ENCODE peak calls at places on chromosomes 7 and 10, in seven cellular contexts. N is HL-60; P is effector memory CD4-positive, alpha-beta T cell; K is esophagus squamous epithelium; M is mesendoderm; D is brain microvascular endothelial cell; U is substantia nigra. L is an unnamed sample.

GRCh38 chr10:79049931-79050895 is 18.6 kb upstream of the ZMIZ1 start:
- DNase-seq in P (no peak), N (no peak), D (no peak), K (no peak), U (no peak), M (peak), L (no peak)

GRCh38 chr10:74227697-74228424 is 76.8 kb downstream of the ADK start:
- DNase-seq in D (peak), N (no peak), U (no peak), K (no peak), M (no peak), P (peak), L (no peak)

GRCh38 chr10:132945894-132946255 is 3.5 kb upstream of the CFAP46 start:
- DNase-seq in N (no peak), D (no peak), M (no peak), U (no peak), K (no peak), P (no peak), L (peak)

GRCh38 chr10:119416855-119417254 is 125.7 kb downstream of the RGS10 start:
- DNase-seq in N (no peak), M (peak), U (peak), P (peak), K (no peak), D (no peak), L (peak)

GRCh38 chr7:84633-85020 is 107.7 kb upstream of the FAM20C start:
- DNase-seq in U (no peak), K (no peak), M (no peak), P (no peak), N (no peak), D (no peak), L (no peak)

GRCh38 chr7:55733584-55733983 is 129.0 kb downstream of the SEPTIN14 start:
- DNase-seq in P (no peak), D (no peak), K (no peak), N (no peak), M (peak), U (no peak), L (no peak)

GRCh38 chr7:56157238-56157790 is 41.1 kb upstream of the NUPR2 start:
- DNase-seq in D (no peak), U (no peak), N (no peak), K (no peak), P (no peak), M (no peak), L (no peak)

GRCh38 chr10:20598590-20598989 is 298.5 kb downstream of the NEBL start:
- DNase-seq in U (peak), N (no peak), M (peak), P (no peak), D (peak), K (no peak), L (peak)

GRCh38 chr7:63025815-63026214 is 972.8 kb upstream of the ZNF722 start:
- DNase-seq in D (no peak), P (no peak), U (no peak), K (no peak), M (no peak), N (no peak), L (no peak)

GRCh38 chr7:36300696-36301350 is 88.8 kb upstream of the ANLN start:
- DNase-seq in K (no peak), U (no peak), M (no peak), P (no peak), N (no peak), D (no peak), L (no peak)

GRCh38 chr10:61465807-61466425 is 12.7 kb upstream of the TMEM26 start:
- DNase-seq in D (no peak), N (no peak), U (no peak), P (no peak), K (no peak), M (peak), L (peak)

GRCh38 chr10:48772059-48772458 is 87.4 kb downstream of the WDFY4 start:
- DNase-seq in K (no peak), P (no peak), D (no peak), N (no peak), U (no peak), M (no peak), L (no peak)

GRCh38 chr10:132044803-132045202 is 20.9 kb upstream of the JAKMIP3 start:
- DNase-seq in N (no peak), M (no peak), P (no peak), K (no peak), D (no peak), U (peak), L (no peak)

GRCh38 chr7:131629203-131629871 is 72.9 kb upstream of the PODXL start:
- DNase-seq in K (no peak), M (no peak), N (no peak), P (no peak), U (no peak), D (peak), L (no peak)

GRCh38 chr7:21749318-21749717 is 196.4 kb downstream of the CDCA7L start:
- DNase-seq in K (no peak), D (no peak), U (no peak), N (no peak), P (no peak), M (no peak), L (peak)

GRCh38 chr7:37330775-37331174 is 117.9 kb downstream of the ELMO1 start:
- DNase-seq in U (no peak), P (no peak), M (no peak), K (no peak), N (no peak), D (no peak), L (no peak)

GRCh38 chr7:4612939-4613841 is 68.9 kb upstream of the FOXK1 start:
- DNase-seq in N (no peak), M (peak), K (no peak), U (peak), D (peak), P (no peak), L (peak)

GRCh38 chr7:96308253-96308949 is 13.5 kb downstream of the SLC25A13 start:
- DNase-seq in P (no peak), M (peak), K (no peak), N (no peak), D (no peak), U (no peak), L (peak)

GRCh38 chr10:129784891-129785290 is 179.2 kb downstream of the EBF3 start:
- DNase-seq in P (no peak), K (no peak), M (no peak), U (no peak), D (no peak), N (peak), L (no peak)

GRCh38 chr7:19675816-19676215 is 33.0 kb downstream of the POLR1F start:
- DNase-seq in D (no peak), U (no peak), M (no peak), K (no peak), P (no peak), N (no peak), L (no peak)

GRCh38 chr7:134844200-134844599 is 64.8 kb downstream of the CALD1 start:
- DNase-seq in P (no peak), K (no peak), M (peak), D (no peak), N (no peak), U (no peak), L (no peak)

GRCh38 chr10:31912898-31913847 is 15.5 kb downstream of the ARHGAP12 start:
- DNase-seq in D (no peak), N (no peak), K (no peak), U (no peak), P (no peak), M (no peak), L (no peak)

GRCh38 chr10:110704906-110705476 is 60.9 kb downstream of the RBM20 start:
- DNase-seq in U (no peak), P (no peak), K (no peak), D (peak), M (no peak), N (no peak), L (no peak)

GRCh38 chr10:110868981-110869380 is 2.7 kb upstream of the PDCD4 start:
- DNase-seq in N (no peak), U (no peak), M (no peak), D (no peak), P (peak), K (no peak), L (no peak)

GRCh38 chr10:75593690-75594556 is 162.5 kb downstream of the LRMDA start:
- DNase-seq in U (no peak), K (no peak), M (peak), N (no peak), D (no peak), P (no peak), L (peak)

GRCh38 chr7:99784007-99784406 is at the start of gene CYP3A4:
- DNase-seq in K (no peak), N (no peak), M (no peak), U (no peak), P (no peak), D (no peak), L (no peak)

GRCh38 chr7:29877196-29877595 is 70.9 kb downstream of the WIPF3 start:
- DNase-seq in U (no peak), K (no peak), M (no peak), N (no peak), D (peak), P (no peak), L (no peak)

GRCh38 chr10:46229144-46229563 is 57.6 kb upstream of the ANTXRL start:
- DNase-seq in N (no peak), U (no peak), M (peak), P (no peak), K (no peak), D (no peak), L (peak)

GRCh38 chr7:30366606-30367005 is 82.2 kb downstream of the ZNRF2 start:
- DNase-seq in N (no peak), D (no peak), M (no peak), K (no peak), U (no peak), P (no peak), L (no peak)

GRCh38 chr10:45418859-45419672 is 45.0 kb downstream of the ALOX5 start:
- DNase-seq in D (peak), M (peak), N (peak), U (peak), P (peak), K (no peak), L (peak)

GRCh38 chr10:124142296-124142853 is 49.0 kb upstream of the CHST15 start:
- DNase-seq in U (no peak), P (no peak), K (no peak), M (no peak), D (no peak), N (no peak), L (no peak)

GRCh38 chr7:6164010-6164409 is 108.4 kb downstream of the CYTH3 start:
- DNase-seq in N (no peak), M (no peak), U (no peak), D (no peak), K (no peak), P (no peak), L (no peak)

GRCh38 chr10:103463456-103463855 is 4.8 kb upstream of the CALHM1 start:
- DNase-seq in N (no peak), D (no peak), U (no peak), K (no peak), M (no peak), P (no peak), L (no peak)

GRCh38 chr10:1063232-1063862 is 7.2 kb downstream of the WDR37 start:
- DNase-seq in P (no peak), K (no peak), M (no peak), N (no peak), U (no peak), D (no peak), L (no peak)

GRCh38 chr10:101008823-101009423 is 9.3 kb downstream of the LZTS2 start:
- DNase-seq in U (peak), N (no peak), P (no peak), K (no peak), M (no peak), D (no peak), L (no peak)

GRCh38 chr10:103691723-103692380 is 163.5 kb downstream of the SH3PXD2A start:
- DNase-seq in D (no peak), M (no peak), N (no peak), P (no peak), U (no peak), K (no peak), L (no peak)

GRCh38 chr7:111223802-111224253 is 132.9 kb downstream of the LRRN3 start:
- DNase-seq in P (no peak), M (no peak), D (no peak), K (no peak), U (no peak), N (no peak), L (no peak)

GRCh38 chr7:55148571-55148970 is 129.8 kb downstream of the EGFR start:
- DNase-seq in P (no peak), U (no peak), K (no peak), N (no peak), M (no peak), D (no peak), L (no peak)

GRCh38 chr7:120805636-120806388 is 52.1 kb downstream of the TSPAN12 start:
- DNase-seq in U (no peak), K (no peak), P (peak), D (peak), N (no peak), M (peak), L (peak)

GRCh38 chr7:141785711-141786552 is 4.1 kb upstream of the TAS2R5 start:
- DNase-seq in K (no peak), N (peak), P (no peak), U (no peak), M (peak), D (peak), L (no peak)

GRCh38 chr7:41870505-41871138 is 167.7 kb upstream of the INHBA start:
- DNase-seq in M (no peak), D (no peak), K (no peak), P (no peak), U (no peak), N (no peak), L (no peak)
- H3K27ac ChIP-seq in M (no peak), D (no peak), K (peak), P (no peak), U (no peak), N (peak), L (no peak)

GRCh38 chr7:112987171-112987570 is 99.5 kb downstream of the GPR85 start:
- DNase-seq in D (no peak), N (no peak), K (no peak), U (no peak), P (no peak), M (no peak), L (no peak)

GRCh38 chr7:112986256-112987031 is 100.2 kb downstream of the GPR85 start:
- DNase-seq in K (no peak), P (no peak), U (no peak), N (peak), D (peak), M (no peak), L (no peak)

GRCh38 chr7:112982441-112983063 is 104.1 kb downstream of the GPR85 start:
- DNase-seq in N (no peak), D (no peak), U (no peak), K (no peak), M (no peak), P (no peak), L (no peak)

GRCh38 chr7:112981966-112982365 is 104.7 kb downstream of the GPR85 start:
- DNase-seq in D (no peak), M (no peak), U (no peak), P (no peak), K (no peak), N (no peak), L (no peak)

GRCh38 chr7:112985377-112985987 is 101.1 kb downstream of the GPR85 start:
- DNase-seq in K (no peak), N (no peak), D (peak), P (no peak), M (peak), U (no peak), L (no peak)
- H3K27ac ChIP-seq in K (no peak), N (no peak), D (peak), P (no peak), M (no peak), U (no peak), L (no peak)

GRCh38 chr7:64312826-64313225 is 935 bp upstream of the ZNF736 start:
- DNase-seq in P (no peak), M (no peak), U (no peak), D (no peak), K (no peak), N (no peak), L (no peak)

GRCh38 chr7:64308019-64308275 is 5.8 kb upstream of the ZNF736 start:
- DNase-seq in M (no peak), D (no peak), P (no peak), U (no peak), K (no peak), N (no peak), L (no peak)

GRCh38 chr7:64310426-64310825 is 3.3 kb upstream of the ZNF736 start:
- DNase-seq in D (no peak), N (no peak), M (no peak), P (no peak), K (no peak), U (no peak), L (no peak)

GRCh38 chr7:64307254-64308018 is 6.3 kb upstream of the ZNF736 start:
- DNase-seq in K (peak), U (peak), P (peak), D (peak), M (peak), N (peak), L (no peak)
- H3K27ac ChIP-seq in K (peak), U (peak), P (peak), D (no peak), M (no peak), N (peak), L (no peak)

DNA sequence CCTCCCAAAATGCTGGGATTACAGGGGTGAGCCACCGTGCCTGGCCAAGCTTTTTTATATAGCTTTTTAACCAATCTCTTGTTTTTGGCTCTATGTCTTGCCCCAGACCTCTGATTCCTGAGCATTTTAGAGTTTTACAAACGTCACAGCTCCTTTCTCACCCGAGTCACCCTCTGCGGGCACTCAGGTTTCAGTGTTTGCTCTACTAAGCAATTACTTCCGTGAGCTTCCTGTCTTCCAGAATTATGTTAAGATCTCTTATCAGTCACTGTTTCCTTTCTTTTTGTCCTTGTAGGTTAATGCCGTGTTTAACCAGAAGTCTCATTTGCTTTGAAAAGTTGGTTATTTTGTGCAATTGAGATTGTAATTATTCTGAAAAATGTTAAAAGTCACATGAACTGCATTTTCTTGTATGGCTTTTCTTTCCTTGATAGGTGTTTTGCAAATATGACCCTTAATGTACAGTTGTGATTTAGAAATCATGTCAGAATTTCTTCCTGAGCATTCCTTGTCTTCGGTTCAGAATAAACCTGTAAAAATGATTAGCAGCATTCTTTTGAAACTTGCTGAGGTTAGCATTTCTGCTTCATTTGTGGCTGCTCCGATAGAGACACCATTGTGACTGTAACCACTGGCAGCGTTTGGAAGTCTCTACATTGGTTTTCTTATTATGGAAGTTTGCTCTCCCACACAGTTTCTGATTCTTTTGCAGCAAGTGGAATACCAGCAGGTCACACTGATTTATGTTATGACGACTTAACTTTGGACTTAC is 4.5 kb upstream of the HKDC1 start:
- DNase-seq in M (no peak), U (no peak), N (no peak), P (no peak), D (no peak), K (no peak), L (no peak)
- H3K27ac ChIP-seq in M (no peak), U (no peak), N (no peak), P (no peak), D (no peak), K (peak), L (no peak)

DNA sequence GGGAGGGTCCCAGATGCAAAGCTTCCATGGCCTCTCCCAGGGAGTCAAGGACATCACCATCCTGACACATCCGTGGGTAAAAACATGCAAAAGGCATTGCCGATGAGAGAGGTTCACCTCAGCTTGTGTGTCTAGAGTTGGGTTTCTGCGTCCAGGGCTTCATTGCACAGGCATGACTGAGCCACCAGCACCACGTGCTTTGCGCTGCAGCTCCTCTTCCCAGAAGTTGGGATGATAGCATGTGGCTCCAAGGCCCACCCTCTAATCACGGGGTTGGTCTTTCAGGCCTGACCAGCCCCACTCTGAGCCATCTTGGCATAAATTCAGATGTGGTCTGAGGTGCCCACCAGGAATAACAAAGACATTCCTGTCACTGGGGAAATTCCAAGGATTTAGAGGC is 7.1 kb upstream of the RASGEF1A start:
- DNase-seq in K (no peak), N (no peak), M (no peak), D (no peak), P (no peak), U (no peak), L (no peak)
- H3K27ac ChIP-seq in K (no peak), N (no peak), M (no peak), D (no peak), P (no peak), U (no peak), L (no peak)

GRCh38 chr7:107194051-107194450 is 25.2 kb downstream of the HBP1 start:
- DNase-seq in N (no peak), P (no peak), U (no peak), K (no peak), M (no peak), D (no peak), L (no peak)

GRCh38 chr7:107201795-107202450 is 33.1 kb downstream of the HBP1 start:
- DNase-seq in D (peak), M (peak), U (no peak), N (no peak), P (no peak), K (no peak), L (peak)

DNA sequence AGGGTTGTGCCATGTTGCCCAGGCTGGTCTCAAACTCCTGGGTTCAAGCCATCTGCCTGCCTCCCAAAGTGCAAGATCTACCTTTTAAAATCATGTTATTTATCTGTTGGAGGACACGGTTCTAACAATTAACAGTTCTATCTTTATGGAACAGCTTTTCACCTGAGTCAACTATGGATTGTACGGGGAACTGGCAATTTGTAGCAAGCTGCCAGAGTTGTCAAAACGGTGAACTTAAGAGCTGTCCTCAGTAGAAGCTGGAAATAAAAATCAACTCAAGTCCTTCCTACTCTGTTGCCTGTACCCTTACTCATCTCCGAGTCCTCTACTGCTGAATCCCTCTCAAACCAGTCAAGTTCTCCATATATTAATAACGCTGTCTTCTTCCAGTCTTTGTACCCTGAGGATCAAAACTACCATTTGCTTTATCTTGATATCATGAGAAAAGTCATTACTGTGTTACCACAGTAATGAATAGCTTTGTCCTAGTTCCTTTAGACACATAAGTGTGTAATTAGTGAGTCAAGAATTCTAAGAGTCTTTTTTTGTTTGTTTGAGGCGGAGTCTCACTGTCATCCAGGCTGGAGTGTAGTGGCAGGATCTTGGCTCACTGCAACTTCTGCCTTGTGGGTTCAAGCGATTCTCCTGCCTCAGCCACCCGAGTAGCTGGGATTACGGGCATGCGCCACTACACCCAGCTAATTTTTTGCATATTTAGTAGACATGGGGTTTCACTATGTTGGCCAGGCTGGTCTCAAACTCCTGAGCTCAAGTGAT is 28.2 kb downstream of the HBP1 start:
- DNase-seq in D (no peak), K (no peak), U (no peak), N (no peak), P (no peak), M (no peak), L (no peak)
- H3K27ac ChIP-seq in D (no peak), K (no peak), U (no peak), N (no peak), P (no peak), M (no peak), L (no peak)

L was measured in H9.